ENCODE peak calls at places on chromosomes 13 and 19, in five cellular contexts. X, V, A, Q and C are unnamed samples.

GRCh38 chr19:38559428-38560401 is 58.0 kb downstream of the MAP4K1 start:
- DNase-seq in X (peak), V (no peak), A (no peak), Q (no peak), C (no peak)

GRCh38 chr19:48321372-48321621 is 4.1 kb upstream of the EMP3 start:
- DNase-seq in X (no peak), V (peak), A (peak), Q (no peak), C (peak)

GRCh38 chr13:99033814-99034213 is 56.0 kb upstream of the DOCK9 start:
- DNase-seq in X (no peak), V (peak), A (no peak), Q (no peak), C (no peak)

GRCh38 chr13:101763191-101763590 is 310.7 kb downstream of the ITGBL1 start:
- DNase-seq in X (no peak), V (no peak), A (no peak), Q (no peak), C (no peak)

GRCh38 chr13:75437582-75438318 is 44.2 kb downstream of the TBC1D4 start:
- DNase-seq in X (no peak), V (peak), A (no peak), Q (no peak), C (no peak)

GRCh38 chr19:55319786-55320185 is 5.4 kb downstream of the TMEM150B start:
- DNase-seq in X (no peak), V (no peak), A (no peak), Q (peak), C (no peak)

GRCh38 chr13:104006625-104007061 is 940.4 kb upstream of the SLC10A2 start:
- DNase-seq in X (peak), V (no peak), A (no peak), Q (no peak), C (no peak)

GRCh38 chr13:23992722-23993438 is 95.6 kb upstream of the C1QTNF9B start:
- DNase-seq in X (no peak), V (no peak), A (no peak), Q (no peak), C (peak)

GRCh38 chr13:23570099-23570926 is at the start of gene TNFRSF19:
- DNase-seq in X (peak), V (peak), A (no peak), Q (no peak), C (no peak)

GRCh38 chr19:29724102-29724641 is 9.1 kb upstream of the C19orf12 start:
- DNase-seq in X (no peak), V (no peak), A (peak), Q (no peak), C (no peak)

GRCh38 chr13:98937911-98938381 is 39.9 kb downstream of the DOCK9 start:
- DNase-seq in X (no peak), V (no peak), A (no peak), Q (peak), C (no peak)

GRCh38 chr13:80010846-80011245 is 330.1 kb downstream of the SPRY2 start:
- DNase-seq in X (no peak), V (no peak), A (no peak), Q (no peak), C (peak)

GRCh38 chr19:55212447-55212846 is 3.1 kb upstream of the PTPRH start:
- DNase-seq in X (no peak), V (peak), A (peak), Q (no peak), C (no peak)

GRCh38 chr19:18850560-18851375 is 19.0 kb downstream of the UPF1 start:
- DNase-seq in X (no peak), V (no peak), A (no peak), Q (no peak), C (no peak)

GRCh38 chr19:10398819-10399218 is 4.5 kb downstream of the CDC37 start:
- DNase-seq in X (no peak), V (no peak), A (no peak), Q (no peak), C (no peak)

GRCh38 chr19:1035998-1036621 is 3.8 kb upstream of the ABCA7 start:
- DNase-seq in X (no peak), V (no peak), A (no peak), Q (no peak), C (no peak)

GRCh38 chr13:40640845-40641458 is 25.5 kb downstream of the FOXO1 start:
- DNase-seq in X (no peak), V (no peak), A (no peak), Q (no peak), C (no peak)

GRCh38 chr19:45117167-45117594 is 24.2 kb downstream of the PPP1R37 start:
- DNase-seq in X (no peak), V (no peak), A (no peak), Q (no peak), C (no peak)

GRCh38 chr19:32469796-32470195 is 64.2 kb downstream of the DPY19L3 start:
- DNase-seq in X (peak), V (no peak), A (no peak), Q (no peak), C (no peak)

GRCh38 chr19:7773841-7774240 is 10.8 kb downstream of the CLEC4M start:
- DNase-seq in X (no peak), V (no peak), A (no peak), Q (no peak), C (no peak)

GRCh38 chr19:46408611-46409039 is 4.7 kb downstream of the CCDC8 start:
- DNase-seq in X (no peak), V (no peak), A (no peak), Q (no peak), C (no peak)

GRCh38 chr19:43820098-43820860 is 6.8 kb upstream of the ZNF283 start:
- DNase-seq in X (peak), V (no peak), A (no peak), Q (no peak), C (no peak)

GRCh38 chr13:23578411-23579071 is 8.3 kb downstream of the TNFRSF19 start:
- DNase-seq in X (no peak), V (peak), A (peak), Q (no peak), C (no peak)

GRCh38 chr19:16917401-16917800 is 28.6 kb downstream of the F2RL3 start:
- DNase-seq in X (no peak), V (no peak), A (no peak), Q (no peak), C (no peak)

GRCh38 chr19:34837262-34837661 is 64.2 kb upstream of the ZNF599 start:
- DNase-seq in X (no peak), V (no peak), A (no peak), Q (no peak), C (no peak)

GRCh38 chr13:36366023-36366422 is 19.8 kb upstream of the SPART start:
- DNase-seq in X (no peak), V (no peak), A (no peak), Q (no peak), C (no peak)

GRCh38 chr13:49441846-49442245 is 2.0 kb downstream of the CAB39L start:
- DNase-seq in X (no peak), V (no peak), A (no peak), Q (no peak), C (no peak)

GRCh38 chr13:76854894-76855293 is 31.3 kb downstream of the KCTD12 start:
- DNase-seq in X (no peak), V (no peak), A (no peak), Q (no peak), C (no peak)

GRCh38 chr13:32159147-32159869 is 127.7 kb downstream of the FRY start:
- DNase-seq in X (no peak), V (no peak), A (no peak), Q (no peak), C (no peak)

GRCh38 chr13:24215732-24216131 is 55.2 kb downstream of the SPATA13 start:
- DNase-seq in X (no peak), V (no peak), A (no peak), Q (no peak), C (no peak)

GRCh38 chr19:993361-993830 is 6.8 kb upstream of the GRIN3B start:
- DNase-seq in X (no peak), V (no peak), A (no peak), Q (no peak), C (no peak)

GRCh38 chr19:3370214-3370720 is 3.9 kb downstream of the NFIC start:
- DNase-seq in X (no peak), V (no peak), A (no peak), Q (no peak), C (no peak)

GRCh38 chr13:108433976-108434375 is 164.5 kb downstream of the TNFSF13B start:
- DNase-seq in X (no peak), V (no peak), A (no peak), Q (no peak), C (no peak)

GRCh38 chr13:75217949-75218348 is 264.0 kb downstream of the TBC1D4 start:
- DNase-seq in X (no peak), V (peak), A (no peak), Q (no peak), C (no peak)

GRCh38 chr13:30785146-30785845 is 50.0 kb downstream of the ALOX5AP start:
- DNase-seq in X (no peak), V (no peak), A (no peak), Q (no peak), C (no peak)

GRCh38 chr13:32098275-32098674 is 66.7 kb downstream of the FRY start:
- DNase-seq in X (no peak), V (no peak), A (no peak), Q (no peak), C (no peak)

GRCh38 chr13:110331362-110331761 is 24.3 kb downstream of the COL4A2 start:
- DNase-seq in X (no peak), V (no peak), A (no peak), Q (no peak), C (no peak)

GRCh38 chr13:78913656-78914055 is 254.7 kb upstream of the OBI1 start:
- DNase-seq in X (no peak), V (no peak), A (no peak), Q (no peak), C (no peak)

GRCh38 chr19:6754136-6754535 is 13.1 kb downstream of the SH2D3A start:
- DNase-seq in X (no peak), V (no peak), A (no peak), Q (no peak), C (no peak)